ENCODE peak calls at places on chromosomes 13 and 19, in six cellular contexts. K, B, H, L, M and P are unnamed samples. For H3K9me2, the result is how much of the 10 kb centered on the place peaks cover.

GRCh38 chr13:51058461-51059167 is 52.5 kb downstream of the C13orf42 start:
- DNase-seq in H (no peak), B (no peak), M (no peak), K (no peak), L (peak), P (no peak)

GRCh38 chr13:101979825-101980224 is 422.0 kb downstream of the FGF14 start:
- DNase-seq in H (no peak), B (no peak), M (no peak), K (peak), L (no peak), P (no peak)

GRCh38 chr13:50400930-50401553 is 385.8 kb downstream of the KCNRG start:
- DNase-seq in B (peak), L (no peak), H (no peak), M (no peak), K (no peak), P (no peak)

GRCh38 chr13:74070065-74070464 is 64.1 kb downstream of the KLF12 start:
- DNase-seq in B (no peak), H (no peak), L (no peak), K (no peak), M (no peak), P (peak)

GRCh38 chr19:39607021-39607420 is 4.7 kb downstream of the LGALS13 start:
- DNase-seq in B (no peak), L (no peak), H (no peak), M (no peak), K (no peak), P (no peak)

GRCh38 chr13:109715902-109716301 is 70.5 kb downstream of the IRS2 start:
- DNase-seq in M (no peak), H (peak), B (peak), L (no peak), K (peak), P (no peak)

GRCh38 chr13:106415971-106416370 is 119.5 kb downstream of the EFNB2 start:
- DNase-seq in H (no peak), L (no peak), M (no peak), K (no peak), B (no peak), P (no peak)

GRCh38 chr13:79859756-79860155 is 378.8 kb downstream of the NDFIP2 start:
- DNase-seq in L (no peak), K (no peak), H (no peak), M (no peak), B (no peak), P (no peak)

GRCh38 chr19:12757544-12758274 is 6.1 kb downstream of the BEST2 start:
- DNase-seq in L (peak), K (peak), H (peak), B (peak), M (peak), P (peak)

GRCh38 chr13:76894401-76895110 is 8.4 kb upstream of the KCTD12 start:
- DNase-seq in K (no peak), B (no peak), H (peak), M (no peak), L (no peak), P (no peak)

GRCh38 chr19:38281820-38282566 is 17.6 kb downstream of the SPINT2 start:
- DNase-seq in B (no peak), L (no peak), M (no peak), K (no peak), H (no peak), P (no peak)

GRCh38 chr19:55644191-55644833 is 863 bp downstream of the ZNF581 start:
- DNase-seq in K (no peak), L (no peak), M (no peak), H (no peak), B (no peak), P (no peak)

GRCh38 chr19:35776102-35776788 is 881 bp downstream of the ARHGAP33 start:
- DNase-seq in M (no peak), K (no peak), L (peak), B (peak), H (no peak), P (no peak)

GRCh38 chr13:60974296-60974695 is 441.4 kb downstream of the PCDH20 start:
- DNase-seq in L (peak), K (no peak), H (no peak), B (no peak), M (no peak), P (no peak)

GRCh38 chr13:73266640-73267180 is 207.9 kb downstream of the KLF5 start:
- DNase-seq in H (no peak), B (no peak), M (no peak), K (no peak), L (no peak), P (no peak)

GRCh38 chr19:55156202-55157063 is 1.1 kb downstream of the TNNI3 start:
- DNase-seq in L (peak), M (peak), B (peak), K (peak), H (peak), P (peak)

GRCh38 chr13:74114202-74114601 is 20.0 kb downstream of the KLF12 start:
- DNase-seq in M (no peak), K (no peak), L (no peak), B (peak), H (peak), P (no peak)

GRCh38 chr13:71786815-71787214 is 80.2 kb downstream of the DACH1 start:
- DNase-seq in K (no peak), M (no peak), B (no peak), L (peak), H (no peak), P (no peak)

GRCh38 chr13:45592758-45593157 is 22.8 kb downstream of the ERICH6B start:
- DNase-seq in L (no peak), K (no peak), M (no peak), B (no peak), H (no peak), P (no peak)

GRCh38 chr19:6743714-6744380 is 4.4 kb downstream of the TRIP10 start:
- DNase-seq in B (no peak), K (no peak), M (no peak), H (peak), L (no peak), P (no peak)

GRCh38 chr13:114096811-114097503 is 35.5 kb downstream of the RASA3 start:
- DNase-seq in B (no peak), H (no peak), K (no peak), M (no peak), L (no peak), P (no peak)

GRCh38 chr13:101382086-101382485 is 34.2 kb downstream of the NALCN start:
- DNase-seq in K (no peak), H (no peak), L (peak), M (no peak), B (no peak), P (no peak)

GRCh38 chr13:48731957-48732569 is 78.3 kb downstream of the CYSLTR2 start:
- DNase-seq in H (peak), M (peak), L (peak), K (peak), B (peak), P (peak)

GRCh38 chr13:99750951-99751350 is 220.6 kb downstream of the ZIC5 start:
- DNase-seq in K (no peak), B (no peak), M (no peak), L (no peak), H (no peak), P (no peak)
- H3K4me3 ChIP-seq in K (no peak), B (no peak), M (no peak), L (no peak), H (no peak), P (no peak)

DNA sequence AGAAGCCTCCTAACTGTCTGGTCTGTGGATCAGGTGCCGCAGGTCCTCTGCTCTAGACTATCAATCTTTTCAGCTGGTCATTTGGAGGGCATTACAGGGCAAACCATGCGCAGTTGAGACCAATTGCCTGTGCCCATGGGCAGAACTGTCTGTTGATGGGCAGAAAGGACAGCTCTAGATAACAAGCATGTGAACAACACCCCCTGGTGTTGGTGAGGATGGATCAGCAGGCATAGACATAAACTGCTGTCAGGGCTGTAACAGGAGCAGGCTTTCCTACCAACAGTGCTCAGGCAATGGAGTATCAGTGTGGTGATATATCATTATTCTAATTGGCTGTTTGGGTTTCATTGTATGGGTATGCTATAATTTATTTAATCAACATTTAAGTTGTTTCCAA is 104.7 kb upstream of the KL start:
- DNase-seq in K (peak), B (peak), L (peak), M (peak), H (peak), P (peak)
- H3K9me2 ChIP-seq in K (under half), B (under half), L (under half), M (under half), H (under half), P (under half)

DNA sequence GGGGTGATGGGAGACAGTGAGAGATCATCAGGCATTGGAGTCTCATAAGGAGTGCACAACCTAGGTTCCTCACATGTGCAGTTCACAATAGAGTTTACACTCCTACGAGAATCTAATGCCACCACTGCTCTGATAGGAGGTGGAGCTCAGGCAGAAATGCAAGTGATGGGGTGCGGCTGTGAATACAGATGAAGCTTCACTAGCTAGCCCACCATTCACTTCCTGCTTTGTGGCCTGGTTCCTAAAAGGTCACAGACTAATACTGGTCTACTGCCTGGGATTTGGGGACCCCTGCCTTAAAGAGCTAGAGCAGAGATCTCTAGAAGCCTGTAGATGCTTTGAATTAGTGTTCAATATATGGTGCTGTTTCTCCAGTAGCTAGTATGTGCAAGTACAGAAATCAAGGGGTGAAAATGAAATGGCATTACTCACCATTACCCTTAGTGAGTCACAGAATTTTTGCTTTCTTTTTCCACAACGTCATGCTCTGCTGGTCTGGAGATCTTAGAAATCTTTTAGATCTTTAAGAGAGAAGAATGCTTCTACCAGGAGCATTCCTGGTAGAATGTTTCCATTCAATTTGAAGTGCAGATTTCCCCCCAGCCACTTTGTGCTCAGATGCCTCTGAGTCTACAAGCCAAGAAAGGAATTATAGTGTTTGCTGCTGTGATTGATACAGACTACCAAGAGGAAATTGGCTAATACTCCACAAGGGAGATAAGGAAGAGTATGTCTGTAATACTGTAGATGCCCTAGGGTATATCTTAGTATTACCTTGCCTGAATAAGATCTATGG is 2301.2 kb downstream of the PCDH9 start:
- DNase-seq in M (peak), B (peak), H (peak), K (peak), L (no peak), P (no peak)
- H3K4me3 ChIP-seq in M (no peak), B (peak), H (no peak), K (no peak), L (no peak), P (no peak)

GRCh38 chr19:989381-990081 is 5.4 kb downstream of the WDR18 start:
- DNase-seq in H (no peak), K (no peak), B (no peak), L (no peak), M (no peak), P (no peak)

GRCh38 chr19:990119-990571 is 6.0 kb downstream of the WDR18 start:
- DNase-seq in M (no peak), K (no peak), L (no peak), H (no peak), B (no peak), P (no peak)

GRCh38 chr19:988081-988480 is 3.9 kb downstream of the WDR18 start:
- DNase-seq in B (no peak), M (no peak), K (no peak), L (peak), H (no peak), P (no peak)

GRCh38 chr19:990746-991145 is 6.6 kb downstream of the WDR18 start:
- DNase-seq in B (no peak), K (no peak), M (no peak), H (no peak), L (no peak), P (no peak)

GRCh38 chr19:988510-988909 is 4.4 kb downstream of the WDR18 start:
- DNase-seq in B (no peak), M (no peak), H (no peak), L (peak), K (no peak), P (no peak)
- H3K9me2 ChIP-seq in B (under half), M (under half), H (under half), L (under half), K (under half), P (under half)

GRCh38 chr19:2547721-2548120 is 71.8 kb downstream of the GADD45B start:
- DNase-seq in B (no peak), H (no peak), L (no peak), M (no peak), K (no peak), P (no peak)

GRCh38 chr19:2548966-2549365 is 73.0 kb downstream of the GADD45B start:
- DNase-seq in L (no peak), H (no peak), B (no peak), K (no peak), M (no peak), P (no peak)

GRCh38 chr19:2544576-2545415 is 68.9 kb downstream of the GADD45B start:
- DNase-seq in L (no peak), K (no peak), B (no peak), H (no peak), M (no peak), P (no peak)

GRCh38 chr19:2547033-2547680 is 71.2 kb downstream of the GADD45B start:
- DNase-seq in L (no peak), H (no peak), K (peak), B (no peak), M (no peak), P (no peak)

DNA sequence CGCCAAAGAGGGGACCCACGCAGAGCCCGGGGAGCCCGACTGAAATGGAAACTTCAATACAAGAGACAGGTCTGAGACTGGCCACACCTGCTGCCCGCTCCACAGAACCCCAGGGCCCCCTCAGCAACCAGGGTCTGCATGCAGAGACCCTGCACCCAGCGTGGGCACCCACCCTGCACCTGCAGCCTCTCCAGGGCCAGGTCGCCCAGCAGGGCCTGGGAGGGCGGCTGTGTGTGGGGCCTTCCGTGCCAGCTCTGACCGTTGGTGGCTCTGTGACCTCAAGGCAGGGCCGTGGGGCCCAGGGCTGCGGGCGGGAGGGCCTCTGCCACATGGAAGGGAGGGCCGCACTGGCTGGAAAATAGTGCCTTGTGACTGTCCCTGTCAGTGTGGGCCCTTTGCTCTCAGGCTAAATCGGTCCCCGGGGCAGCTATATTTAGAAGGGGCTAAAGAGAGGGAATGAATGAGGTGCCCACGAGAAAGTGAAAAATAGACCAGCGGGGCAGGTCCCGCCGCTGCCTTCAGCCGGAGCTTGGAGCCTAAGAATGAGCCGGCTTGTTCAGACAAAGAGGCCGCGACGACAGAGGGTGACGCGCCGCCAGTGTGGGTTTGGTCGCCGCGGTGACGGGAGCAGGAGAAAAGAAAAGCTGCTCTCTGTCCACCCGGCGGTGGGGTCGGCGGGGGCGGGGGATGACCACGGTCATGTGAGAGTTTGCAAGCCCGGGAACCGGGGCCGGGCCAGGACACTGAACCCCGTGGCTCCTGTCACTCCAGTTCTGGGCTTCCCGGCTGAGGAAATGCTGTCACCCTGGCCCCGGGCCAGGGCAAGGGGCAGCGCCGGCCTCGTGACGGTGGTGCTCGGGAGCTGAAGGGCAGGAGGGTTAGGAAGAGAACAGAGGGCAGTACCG is 70.5 kb downstream of the GADD45B start:
- DNase-seq in M (no peak), L (peak), K (peak), B (no peak), H (no peak), P (no peak)
- H3K4me3 ChIP-seq in M (no peak), L (no peak), K (no peak), B (no peak), H (no peak), P (no peak)

GRCh38 chr19:41384351-41384750 is 8.0 kb downstream of the TMEM91 start:
- DNase-seq in K (no peak), H (no peak), B (no peak), L (no peak), M (no peak), P (no peak)

GRCh38 chr19:41391618-41392017 is 5.5 kb downstream of the EXOSC5 start:
- DNase-seq in B (no peak), K (no peak), M (no peak), L (no peak), H (no peak), P (no peak)

DNA sequence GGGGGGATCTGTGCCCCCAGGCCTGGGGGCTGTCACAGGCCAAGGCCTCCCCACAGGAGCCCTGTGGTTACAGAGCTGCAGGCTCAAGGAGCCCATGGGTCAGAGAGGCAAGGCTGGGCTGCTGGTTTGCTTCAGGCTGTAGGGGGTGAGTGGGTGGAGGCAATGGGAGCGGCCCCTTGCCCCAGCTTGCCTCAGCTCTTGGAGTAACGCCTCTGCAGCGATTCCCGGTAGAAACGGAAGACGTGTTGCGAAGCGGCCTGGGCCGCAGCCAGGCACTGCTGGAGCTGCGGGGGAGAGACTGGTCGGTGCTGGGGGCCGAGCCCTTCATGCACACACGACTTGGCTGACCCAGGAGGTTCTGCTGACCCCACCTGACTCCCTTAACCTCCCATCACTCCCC is 10.1 kb downstream of the TMEM91 start:
- DNase-seq in K (no peak), H (no peak), M (no peak), L (no peak), B (no peak), P (no peak)
- H3K9me2 ChIP-seq in K (under half), H (under half), M (under half), L (under half), B (under half), P (under half)

GRCh38 chr19:18017275-18018083 is 9.5 kb downstream of the ARRDC2 start:
- DNase-seq in M (no peak), L (no peak), H (no peak), B (no peak), K (no peak), P (no peak)

GRCh38 chr19:18027151-18027550 is 19.2 kb downstream of the ARRDC2 start:
- DNase-seq in B (no peak), M (no peak), H (no peak), L (no peak), K (no peak), P (no peak)

GRCh38 chr19:18020212-18021067 is 12.5 kb downstream of the ARRDC2 start:
- DNase-seq in M (no peak), L (no peak), B (peak), H (no peak), K (peak), P (no peak)

GRCh38 chr19:18023596-18024212 is 15.7 kb downstream of the ARRDC2 start:
- DNase-seq in L (no peak), K (no peak), M (no peak), H (no peak), B (no peak), P (peak)

GRCh38 chr19:18021121-18021755 is 13.3 kb downstream of the ARRDC2 start:
- DNase-seq in K (no peak), H (peak), B (peak), L (no peak), M (no peak), P (no peak)
- H3K4me3 ChIP-seq in K (no peak), H (no peak), B (peak), L (no peak), M (peak), P (peak)